ENCODE peak calls at places on chromosome 3, in six cellular contexts. One of them, this sample, is unnamed.

GRCh38 chr3:31968927-31969418 is 12.1 kb downstream of the OSBPL10 start:
- DNase-seq in stimulated activated CD8-positive, alpha-beta memory T cell treated with anti-CD3 and anti-CD28 coated beads, Interleukin-12 subunit alpha, Interleukin-12 subunit beta, amount 100 ng/mL, for 1 hour: no peak
- DNase-seq in NCI-H1092: no peak
- DNase-seq in NCI-H460: no peak
- DNase-seq in activated CD4-positive, alpha-beta T cell treated with anti-CD3 and anti-CD28 coated beads for 48 hours: no peak
- DNase-seq in NCI-H524: no peak
- DNase-seq in this sample: no peak

GRCh38 chr3:42013652-42014442 is 51.9 kb upstream of the ULK4 start:
- DNase-seq in stimulated activated CD8-positive, alpha-beta memory T cell treated with anti-CD3 and anti-CD28 coated beads, Interleukin-12 subunit alpha, Interleukin-12 subunit beta, amount 100 ng/mL, for 1 hour: peak; percentile 11
- DNase-seq in NCI-H1092: no peak
- DNase-seq in NCI-H460: no peak
- DNase-seq in activated CD4-positive, alpha-beta T cell treated with anti-CD3 and anti-CD28 coated beads for 48 hours: peak; percentile 53
- DNase-seq in NCI-H524: peak; percentile 10
- DNase-seq in this sample: no peak

GRCh38 chr3:18734309-18734708 is 309.2 kb upstream of the SATB1 start:
- DNase-seq in stimulated activated CD8-positive, alpha-beta memory T cell treated with anti-CD3 and anti-CD28 coated beads, Interleukin-12 subunit alpha, Interleukin-12 subunit beta, amount 100 ng/mL, for 1 hour: no peak
- DNase-seq in NCI-H1092: no peak
- DNase-seq in NCI-H460: no peak
- DNase-seq in activated CD4-positive, alpha-beta T cell treated with anti-CD3 and anti-CD28 coated beads for 48 hours: no peak
- DNase-seq in NCI-H524: no peak
- DNase-seq in this sample: no peak

GRCh38 chr3:14773281-14773680 is 45.5 kb upstream of the FGD5 start:
- DNase-seq in stimulated activated CD8-positive, alpha-beta memory T cell treated with anti-CD3 and anti-CD28 coated beads, Interleukin-12 subunit alpha, Interleukin-12 subunit beta, amount 100 ng/mL, for 1 hour: no peak
- DNase-seq in NCI-H1092: no peak
- DNase-seq in NCI-H460: no peak
- DNase-seq in activated CD4-positive, alpha-beta T cell treated with anti-CD3 and anti-CD28 coated beads for 48 hours: no peak
- DNase-seq in NCI-H524: no peak
- DNase-seq in this sample: no peak

GRCh38 chr3:49410844-49411549 is 779 bp downstream of the RHOA start:
- DNase-seq in stimulated activated CD8-positive, alpha-beta memory T cell treated with anti-CD3 and anti-CD28 coated beads, Interleukin-12 subunit alpha, Interleukin-12 subunit beta, amount 100 ng/mL, for 1 hour: no peak
- DNase-seq in NCI-H1092: no peak
- DNase-seq in NCI-H460: no peak
- DNase-seq in activated CD4-positive, alpha-beta T cell treated with anti-CD3 and anti-CD28 coated beads for 48 hours: no peak
- DNase-seq in NCI-H524: no peak
- DNase-seq in this sample: no peak

GRCh38 chr3:71104090-71104489 is 479.4 kb downstream of the FOXP1 start:
- DNase-seq in stimulated activated CD8-positive, alpha-beta memory T cell treated with anti-CD3 and anti-CD28 coated beads, Interleukin-12 subunit alpha, Interleukin-12 subunit beta, amount 100 ng/mL, for 1 hour: no peak
- DNase-seq in NCI-H1092: no peak
- DNase-seq in NCI-H460: no peak
- DNase-seq in activated CD4-positive, alpha-beta T cell treated with anti-CD3 and anti-CD28 coated beads for 48 hours: no peak
- DNase-seq in NCI-H524: no peak
- DNase-seq in this sample: no peak

GRCh38 chr3:31882431-31882830 is 98.6 kb downstream of the OSBPL10 start:
- DNase-seq in stimulated activated CD8-positive, alpha-beta memory T cell treated with anti-CD3 and anti-CD28 coated beads, Interleukin-12 subunit alpha, Interleukin-12 subunit beta, amount 100 ng/mL, for 1 hour: no peak
- DNase-seq in NCI-H1092: no peak
- DNase-seq in NCI-H460: no peak
- DNase-seq in activated CD4-positive, alpha-beta T cell treated with anti-CD3 and anti-CD28 coated beads for 48 hours: no peak
- DNase-seq in NCI-H524: no peak
- DNase-seq in this sample: no peak

GRCh38 chr3:18249126-18249525 is 176.0 kb downstream of the SATB1 start:
- DNase-seq in stimulated activated CD8-positive, alpha-beta memory T cell treated with anti-CD3 and anti-CD28 coated beads, Interleukin-12 subunit alpha, Interleukin-12 subunit beta, amount 100 ng/mL, for 1 hour: no peak
- DNase-seq in NCI-H1092: no peak
- DNase-seq in NCI-H460: no peak
- DNase-seq in activated CD4-positive, alpha-beta T cell treated with anti-CD3 and anti-CD28 coated beads for 48 hours: no peak
- DNase-seq in NCI-H524: no peak
- DNase-seq in this sample: no peak

This sample was measured in SK-N-DZ.